ENCODE peak calls at places on chromosomes 6 and 20, in ten cellular contexts. P is GF-D8; A is foreskin fibroblast; L is progenitor cell of endocrine pancreas; E is OCI-LY7; H is activated T-helper 2 cell treated with anti-CD3 and anti-CD28 coated beads, Interferon-gamma antibody, Interleukin-2, Interleukin-4, amounts not matched to agents 10 μg/mL and 5 μg/mL and 100 μg/mL, durations not matched to agents 14 hours and 24 hours and 36 hours; M is NCI-H460; F is activated CD4-positive, alpha-beta T cell treated with anti-CD3 and anti-CD28 coated beads for 24 hours; B is activated CD8-positive, alpha-beta memory T cell treated with anti-CD3 and anti-CD28 coated beads for 4 hours; S is GM18507. O is an unnamed sample.

GRCh38 chr20:18916886-18917785 is 103.6 kb downstream of the SCP2D1 start:
- DNase-seq in P (no peak), A (no peak), L (no peak), E (no peak), H (no peak), M (no peak), F (no peak), B (no peak), S (no peak), O (peak; percentile 28)

GRCh38 chr6:154928325-154928922 is 66.7 kb upstream of the TIAM2 start:
- DNase-seq in P (no peak), A (peak; percentile 86), L (peak; percentile 54), E (peak; percentile 80), H (peak; percentile 36), M (peak; percentile 43), F (peak; percentile 71), B (peak; percentile 19), S (peak; percentile 47), O (peak; percentile 68)

GRCh38 chr20:32792316-32792715 is 27.4 kb upstream of the MAPRE1 start:
- DNase-seq in P (peak; percentile 56), A (no peak), L (no peak), E (no peak), H (no peak), M (no peak), F (no peak), B (no peak), S (peak; percentile 54), O (peak; percentile 38)

GRCh38 chr6:39849764-39850163 is 57.6 kb downstream of the DAAM2 start:
- DNase-seq in P (no peak), A (peak; percentile 27), L (no peak), E (no peak), H (no peak), M (no peak), F (no peak), B (no peak), S (no peak), O (peak; percentile 19)

GRCh38 chr6:157380458-157380778 is 572 bp upstream of the ZDHHC14 start:
- DNase-seq in P (no peak), A (no peak), L (no peak), E (peak; percentile 29), H (no peak), M (no peak), F (peak; percentile 10), B (no peak), S (no peak), O (no peak)

GRCh38 chr6:72621243-72622093 is at the start of gene KCNQ5:
- DNase-seq in P (no peak), A (peak; percentile 53), L (peak; percentile 21), E (peak; percentile 73), H (peak; percentile 18), M (no peak), F (no peak), B (peak; percentile 0), S (no peak), O (no peak)

GRCh38 chr6:23621026-23621425 is 505.0 kb upstream of the NRSN1 start:
- DNase-seq in P (no peak), A (no peak), L (no peak), E (no peak), H (no peak), M (no peak), F (no peak), B (no peak), S (no peak), O (peak; percentile 21)

GRCh38 chr6:16712931-16713484 is 48.3 kb downstream of the ATXN1 start:
- DNase-seq in P (peak; percentile 84), A (peak; percentile 92), L (no peak), E (no peak), H (no peak), M (peak; percentile 89), F (no peak), B (no peak), S (no peak), O (peak; percentile 83)

GRCh38 chr6:31055401-31055800 is 45.1 kb downstream of the MUC22 start:
- DNase-seq in P (no peak), A (no peak), L (no peak), E (no peak), H (no peak), M (no peak), F (no peak), B (no peak), S (no peak), O (no peak)

GRCh38 chr6:33727932-33728331 is 16.4 kb upstream of the UQCC2 start:
- DNase-seq in P (no peak), A (no peak), L (no peak), E (no peak), H (no peak), M (no peak), F (no peak), B (no peak), S (no peak), O (no peak)

GRCh38 chr6:138483911-138484731 is 15.2 kb downstream of the NHSL1 start:
- DNase-seq in P (no peak), A (no peak), L (no peak), E (no peak), H (no peak), M (no peak), F (no peak), B (no peak), S (no peak), O (no peak)

GRCh38 chr20:56299362-56299761 is 50.8 kb downstream of the MC3R start:
- DNase-seq in P (no peak), A (no peak), L (no peak), E (no peak), H (no peak), M (no peak), F (no peak), B (no peak), S (no peak), O (no peak)

GRCh38 chr6:124967444-124967843 is 5.2 kb downstream of the RNF217 start:
- DNase-seq in P (no peak), A (peak; percentile 59), L (no peak), E (no peak), H (no peak), M (no peak), F (no peak), B (no peak), S (no peak), O (no peak)

GRCh38 chr6:43115365-43115764 is 39.3 kb downstream of the PTK7 start:
- DNase-seq in P (no peak), A (peak; percentile 40), L (no peak), E (no peak), H (no peak), M (no peak), F (no peak), B (no peak), S (no peak), O (no peak)

GRCh38 chr6:168713839-168714238 is 272.9 kb downstream of the SMOC2 start:
- DNase-seq in P (no peak), A (no peak), L (no peak), E (no peak), H (no peak), M (peak; percentile 29), F (no peak), B (no peak), S (no peak), O (no peak)

GRCh38 chr6:13406051-13406477 is 77.7 kb upstream of the TBC1D7 start:
- DNase-seq in P (no peak), A (no peak), L (no peak), E (no peak), H (no peak), M (no peak), F (no peak), B (no peak), S (no peak), O (no peak)